ENCODE peak calls at places on chromosomes 13 and 19, in five cellular contexts. F is mucosa of gallbladder; Z is NCI-H1105 treated with DMSO at 0.1 percent for 48 hours; T is AG04450; H is stimulated activated CD4-positive, alpha-beta T cell treated with anti-CD3 and anti-CD28 coated beads, Interleukin-15, amount 100 ng/mL, for 1 hour. B is an unnamed sample.
A peak's percentile ranks its signal among the peaks of the same experiment; 100 is the strongest.

GRCh38 chr19:36121486-36122124 is 6.3 kb downstream of the TBCB start:
- DNase-seq in F (no peak), H (no peak), T (no peak), Z (no peak), B (no peak)

GRCh38 chr19:5030822-5031221 is 61.9 kb downstream of the KDM4B start:
- DNase-seq in F (no peak), T (no peak), Z (no peak), H (no peak), B (no peak)

GRCh38 chr19:18611327-18612050 is 1.2 kb upstream of the TMEM59L start:
- DNase-seq in F (no peak), H (no peak), T (no peak), Z (no peak), B (no peak)

GRCh38 chr13:28564030-28564429 is 69.1 kb upstream of the FLT1 start:
- DNase-seq in F (peak; percentile 83), Z (peak; percentile 29), H (no peak), T (no peak), B (no peak)

GRCh38 chr13:114309806-114310410 is 4.4 kb upstream of the CHAMP1 start:
- DNase-seq in Z (no peak), F (no peak), T (no peak), H (no peak), B (no peak)

GRCh38 chr19:45152504-45153338 is 8.1 kb downstream of the NKPD1 start:
- DNase-seq in T (no peak), H (no peak), F (peak; percentile 60), Z (peak; percentile 49), B (no peak)

GRCh38 chr13:98429977-98430785 is 146.7 kb downstream of the STK24 start:
- DNase-seq in F (no peak), T (no peak), Z (no peak), H (no peak), B (no peak)

GRCh38 chr19:51799311-51799997 is 4.5 kb downstream of the FPR3 start:
- DNase-seq in F (peak; percentile 88), Z (no peak), H (no peak), T (peak; percentile 76), B (peak; percentile 94)

GRCh38 chr13:34577051-34577450 is 365.0 kb upstream of the NBEA start:
- DNase-seq in F (no peak), T (no peak), H (no peak), Z (no peak), B (no peak)

GRCh38 chr13:93169980-93170379 is 56.6 kb upstream of the GPC6 start:
- DNase-seq in T (peak; percentile 61), Z (no peak), F (no peak), H (no peak), B (no peak)

GRCh38 chr13:92158335-92158734 is 759.9 kb downstream of the GPC5 start:
- DNase-seq in T (no peak), H (no peak), F (no peak), Z (no peak), B (no peak)

GRCh38 chr13:114096031-114096485 is 36.4 kb downstream of the RASA3 start:
- DNase-seq in H (no peak), Z (no peak), F (no peak), T (no peak), B (peak; percentile 67)

GRCh38 chr19:13884726-13885591 is 8.0 kb downstream of the NANOS3 start:
- DNase-seq in Z (peak; percentile 66), F (peak; percentile 63), H (no peak), T (no peak), B (no peak)

GRCh38 chr19:45641274-45642105 is 2.3 kb upstream of the EML2 start:
- DNase-seq in F (peak; percentile 93), T (no peak), Z (peak; percentile 87), H (peak; percentile 20), B (peak; percentile 88)

GRCh38 chr13:28049880-28050871 is 50.2 kb downstream of the FLT3 start:
- DNase-seq in F (no peak), Z (no peak), T (no peak), H (no peak), B (no peak)

GRCh38 chr19:41223431-41224234 is 4.6 kb downstream of the AXL start:
- DNase-seq in T (no peak), Z (no peak), F (no peak), H (no peak), B (peak; percentile 72)

GRCh38 chr13:107035778-107036177 is 467.8 kb upstream of the ARGLU1 start:
- DNase-seq in T (peak; percentile 79), Z (no peak), F (no peak), H (no peak), B (no peak)

GRCh38 chr13:45595968-45596367 is 19.6 kb downstream of the ERICH6B start:
- DNase-seq in F (no peak), Z (no peak), H (no peak), T (no peak), B (no peak)

GRCh38 chr19:40281381-40282208 is 3.5 kb downstream of the AKT2 start:
- DNase-seq in F (no peak), T (no peak), Z (no peak), H (no peak), B (no peak)

GRCh38 chr13:63024458-63024857 is 1608.8 kb upstream of the PCDH20 start:
- DNase-seq in H (no peak), T (no peak), F (no peak), Z (no peak), B (no peak)

GRCh38 chr13:31073859-31074718 is 87.6 kb downstream of the HSPH1 start:
- DNase-seq in Z (no peak), F (no peak), H (no peak), T (no peak), B (no peak)

GRCh38 chr19:40341601-40342482 is 6.4 kb downstream of the C19orf47 start:
- DNase-seq in H (no peak), Z (no peak), T (no peak), F (no peak), B (peak; percentile 76)

GRCh38 chr19:55165952-55166529 is 372 bp downstream of the DNAAF3 start:
- DNase-seq in H (no peak), F (peak; percentile 43), T (no peak), Z (peak; percentile 89), B (peak; percentile 69)

GRCh38 chr13:113493315-113493951 is 2.9 kb upstream of the DCUN1D2 start:
- DNase-seq in T (peak; percentile 89), F (no peak), H (no peak), Z (peak; percentile 7), B (no peak)

GRCh38 chr13:51451467-51452390 is 1.1 kb downstream of the INTS6 start:
- DNase-seq in F (peak; percentile 67), T (no peak), H (peak; percentile 57), Z (peak; percentile 44), B (peak; percentile 93)

GRCh38 chr13:20475927-20476691 is 49.5 kb downstream of the CRYL1 start:
- DNase-seq in H (peak; percentile 42), Z (no peak), T (no peak), F (peak; percentile 37), B (no peak)

GRCh38 chr13:94128430-94128829 is 351.1 kb downstream of the DCT start:
- DNase-seq in H (no peak), T (no peak), F (no peak), Z (no peak), B (no peak)

GRCh38 chr13:95023405-95023804 is 277.8 kb downstream of the ABCC4 start:
- DNase-seq in F (no peak), H (no peak), T (no peak), Z (peak; percentile 14), B (no peak)

GRCh38 chr13:30367296-30367695 is 55.0 kb upstream of the UBE2L5 start:
- DNase-seq in Z (no peak), F (no peak), H (no peak), T (no peak), B (no peak)

GRCh38 chr19:33171916-33172359 is 22.2 kb upstream of the LRP3 start:
- DNase-seq in T (no peak), Z (no peak), F (no peak), H (no peak), B (peak; percentile 2)

B was measured in aorta.